ENCODE peak calls at places on chromosomes 7 and 10, in five cellular contexts. D is DMS 273 treated with DMSO at 0.1 percent for 48 hours; P is activated T-cell treated with anti-CD3 and anti-CD28 coated beads for 1 hour; N is DMS153; Z is stimulated activated naive CD4-positive, alpha-beta T cell treated with Interleukin-2 at 50 U/mL for 16 hours. M is an unnamed sample.
A peak's percentile ranks its signal among the peaks of the same experiment; 100 is the strongest.

GRCh38 chr7:54991341-54991740 is 27.5 kb upstream of the EGFR start:
- DNase-seq in D (no peak), P (no peak), N (no peak), Z (no peak), M (no peak)

GRCh38 chr7:93150200-93150835 is 2.1 kb upstream of the SAMD9L start:
- DNase-seq in D (no peak), P (no peak), N (no peak), Z (no peak), M (no peak)

GRCh38 chr10:114917927-114918672 is 19.9 kb upstream of the TRUB1 start:
- DNase-seq in D (no peak), P (no peak), N (peak; percentile 68), Z (no peak), M (no peak)

GRCh38 chr7:70579397-70580097 is 552.4 kb upstream of the GALNT17 start:
- DNase-seq in D (no peak), P (no peak), N (no peak), Z (no peak), M (no peak)

GRCh38 chr10:124464028-124464751 is 2.6 kb downstream of the LHPP start:
- DNase-seq in D (no peak), P (no peak), N (no peak), Z (no peak), M (no peak)

GRCh38 chr7:151100921-151101320 is 14.6 kb downstream of the AGAP3 start:
- DNase-seq in D (no peak), P (no peak), N (no peak), Z (no peak), M (no peak)

GRCh38 chr10:17649836-17650235 is 5.9 kb downstream of the STAM start:
- DNase-seq in D (no peak), P (no peak), N (no peak), Z (no peak), M (no peak)

GRCh38 chr10:69337312-69338132 is 59.2 kb downstream of the HK1 start:
- DNase-seq in D (peak; percentile 54), P (no peak), N (peak; percentile 85), Z (no peak), M (no peak)

GRCh38 chr10:83764681-83765080 is 374.6 kb upstream of the GHITM start:
- DNase-seq in D (no peak), P (no peak), N (no peak), Z (no peak), M (no peak)

GRCh38 chr10:58360412-58361004 is 24.7 kb upstream of the TFAM start:
- DNase-seq in D (no peak), P (no peak), N (no peak), Z (no peak), M (no peak)

GRCh38 chr10:11799736-11800080 is 23.4 kb upstream of the PROSER2 start:
- DNase-seq in D (no peak), P (no peak), N (no peak), Z (no peak), M (no peak)

GRCh38 chr10:132346806-132347205 is 14.8 kb downstream of the LRRC27 start:
- DNase-seq in D (no peak), P (no peak), N (no peak), Z (no peak), M (no peak)

GRCh38 chr10:97039538-97040247 is 146.1 kb downstream of the SLIT1 start:
- DNase-seq in D (no peak), P (no peak), N (no peak), Z (no peak), M (no peak)

GRCh38 chr10:74380780-74381179 is 229.8 kb downstream of the ADK start:
- DNase-seq in D (no peak), P (no peak), N (no peak), Z (no peak), M (no peak)

GRCh38 chr10:70197235-70197952 is 27.1 kb upstream of the SAR1A start:
- DNase-seq in D (no peak), P (no peak), N (no peak), Z (no peak), M (no peak)

GRCh38 chr10:17768957-17769356 is 17.0 kb downstream of the TMEM236 start:
- DNase-seq in D (no peak), P (no peak), N (no peak), Z (no peak), M (no peak)

GRCh38 chr10:35925511-35925910 is 283.4 kb upstream of the FZD8 start:
- DNase-seq in D (no peak), P (no peak), N (no peak), Z (no peak), M (no peak)

GRCh38 chr10:77516575-77516974 is 121.0 kb downstream of the KCNMA1 start:
- DNase-seq in D (no peak), P (no peak), N (peak; percentile 17), Z (no peak), M (no peak)

GRCh38 chr10:88386878-88387773 is 196.0 kb downstream of the RNLS start:
- DNase-seq in D (peak; percentile 27), P (no peak), N (no peak), Z (no peak), M (no peak)

GRCh38 chr7:6228363-6228762 is 44.1 kb downstream of the CYTH3 start:
- DNase-seq in D (no peak), P (no peak), N (no peak), Z (no peak), M (no peak)

GRCh38 chr10:129959544-129960492 is 4.3 kb downstream of the EBF3 start:
- DNase-seq in D (no peak), P (no peak), N (no peak), Z (no peak), M (no peak)

M was measured in NCI-H2029 treated with DMSO at 0.1 percent for 48 hours.